ENCODE peak calls at places on chromosomes 1 and 21, in four cellular contexts. H, F, G and I are unnamed samples. For H3K27me3 and H3K79me2, the result is how much of the 10 kb centered on the place peaks cover.

GRCh38 chr1:51642739-51643142 is 25.8 kb downstream of the OSBPL9 start:
- DNase-seq in F (no peak), H (no peak), G (no peak), I (no peak)

GRCh38 chr1:21778405-21778727 is 4.6 kb downstream of the USP48 start:
- DNase-seq in F (peak), G (no peak), H (no peak), I (no peak)

GRCh38 chr1:58841455-58841854 is 57.6 kb upstream of the JUN start:
- DNase-seq in F (no peak), H (no peak), G (no peak), I (peak)

GRCh38 chr1:156624814-156625435 is 5.7 kb downstream of the HAPLN2 start:
- DNase-seq in H (no peak), G (no peak), F (no peak), I (peak)

GRCh38 chr1:151371340-151371739 is 1.2 kb downstream of the SELENBP1 start:
- DNase-seq in H (no peak), F (no peak), G (no peak), I (no peak)

GRCh38 chr1:3195966-3196515 is 127.0 kb downstream of the PRDM16 start:
- DNase-seq in G (no peak), F (no peak), H (no peak), I (no peak)

GRCh38 chr1:28417441-28418277 is 48.1 kb downstream of the PHACTR4 start:
- DNase-seq in F (no peak), H (no peak), G (no peak), I (no peak)

GRCh38 chr1:230107941-230108340 is 40.9 kb downstream of the GALNT2 start:
- DNase-seq in F (no peak), H (no peak), G (no peak), I (no peak)

GRCh38 chr1:21929951-21930615 is 7.0 kb downstream of the HSPG2 start:
- DNase-seq in F (no peak), H (no peak), G (no peak), I (no peak)

GRCh38 chr1:19324665-19324990 is 12.5 kb downstream of the SLC66A1 start:
- DNase-seq in H (no peak), F (no peak), G (no peak), I (no peak)

GRCh38 chr1:37877991-37878544 is 18.7 kb upstream of the MTF1 start:
- DNase-seq in G (no peak), F (no peak), H (no peak), I (no peak)

GRCh38 chr1:155086856-155087535 is 8.4 kb downstream of the EFNA3 start:
- DNase-seq in H (peak), F (no peak), G (no peak), I (peak)

GRCh38 chr1:13661539-13661938 is 38.4 kb upstream of the PRDM2 start:
- DNase-seq in F (no peak), H (no peak), G (no peak), I (no peak)

GRCh38 chr1:31509124-31510072 is 66.9 kb upstream of the TINAGL1 start:
- DNase-seq in F (peak), G (peak), H (no peak), I (no peak)

GRCh38 chr1:67572217-67572593 is 112.8 kb upstream of the GADD45A start:
- DNase-seq in F (no peak), G (no peak), H (no peak), I (no peak)

GRCh38 chr1:11188381-11188780 is 774 bp upstream of the ANGPTL7 start:
- DNase-seq in H (no peak), F (no peak), G (no peak), I (no peak)

GRCh38 chr1:178923512-178923911 is 52.6 kb upstream of the ANGPTL1 start:
- DNase-seq in H (no peak), G (no peak), F (peak), I (no peak)

GRCh38 chr1:105664495-105664894 is 1392.0 kb upstream of the PRMT6 start:
- DNase-seq in H (no peak), F (no peak), G (no peak), I (no peak)

GRCh38 chr1:37473431-37474050 is 839 bp upstream of the ZC3H12A start:
- DNase-seq in G (no peak), H (no peak), F (no peak), I (no peak)

GRCh38 chr1:30697977-30698376 is 25.4 kb downstream of the MATN1 start:
- DNase-seq in G (no peak), F (no peak), H (no peak), I (no peak)

GRCh38 chr1:56456426-56457101 is 122.8 kb downstream of the PLPP3 start:
- DNase-seq in F (peak), H (no peak), G (no peak), I (no peak)

GRCh38 chr1:117147856-117148588 is 26.5 kb upstream of the TRIM45 start:
- DNase-seq in H (no peak), F (no peak), G (no peak), I (no peak)

GRCh38 chr1:198203434-198203833 is 46.6 kb downstream of the NEK7 start:
- DNase-seq in G (no peak), F (no peak), H (no peak), I (peak)

GRCh38 chr1:43388021-43388575 is 1.5 kb downstream of the MED8 start:
- DNase-seq in F (no peak), H (no peak), G (no peak), I (no peak)

GRCh38 chr1:59199734-59200376 is 97.0 kb upstream of the FGGY start:
- DNase-seq in H (no peak), G (no peak), F (no peak), I (no peak)

GRCh38 chr1:33612877-33613487 is 140.5 kb downstream of the ZSCAN20 start:
- DNase-seq in F (peak), G (no peak), H (peak), I (peak)

GRCh38 chr1:26280333-26281042 is 602 bp downstream of the SH3BGRL3 start:
- DNase-seq in H (no peak), F (no peak), G (no peak), I (peak)

GRCh38 chr1:91501527-91501859 is 842 bp downstream of the CDC7 start:
- DNase-seq in G (no peak), F (no peak), H (no peak), I (peak)

GRCh38 chr1:225845633-225846259 is 35.8 kb downstream of the EPHX1 start:
- DNase-seq in F (peak), G (no peak), H (peak), I (peak)

GRCh38 chr1:212514782-212515181 is 82.1 kb downstream of the NENF start:
- DNase-seq in G (no peak), H (peak), F (no peak), I (peak)

GRCh38 chr1:886311-886710 is 37.4 kb upstream of the SAMD11 start:
- DNase-seq in F (no peak), H (no peak), G (no peak), I (no peak)

GRCh38 chr1:84960371-84960770 is 36.5 kb downstream of the MCOLN2 start:
- DNase-seq in G (no peak), H (no peak), F (peak), I (no peak)
- TF ChIP-seq CREB1 in G (no peak), H (no peak), F (no peak), I (no peak)

GRCh38 chr21:16216595-16216994 is 486.8 kb downstream of the USP25 start:
- DNase-seq in F (no peak), G (no peak), H (no peak), I (no peak)

GRCh38 chr21:16213518-16213917 is 483.7 kb downstream of the USP25 start:
- DNase-seq in G (no peak), H (no peak), F (no peak), I (no peak)

GRCh38 chr21:16215193-16215592 is 485.4 kb downstream of the USP25 start:
- DNase-seq in G (no peak), F (no peak), H (no peak), I (no peak)

GRCh38 chr21:16211339-16212303 is 481.8 kb downstream of the USP25 start:
- DNase-seq in H (no peak), F (no peak), G (no peak), I (no peak)
- H3K27me3 ChIP-seq in H (under half), F (under half), G (under half), I (under half)

GRCh38 chr1:184395370-184395769 is 8.5 kb downstream of the C1orf21 start:
- DNase-seq in G (no peak), F (no peak), H (no peak), I (no peak)
- H3K79me2 ChIP-seq in G (under half), F (under half), H (half or more), I (half or more)

GRCh38 chr21:44480200-44481065 is 25.1 kb downstream of the LRRC3 start:
- DNase-seq in F (no peak), H (no peak), G (no peak), I (no peak)
- TF ChIP-seq CREB1 in F (no peak), H (no peak), G (no peak), I (no peak)

GRCh38 chr21:45581322-45581712 is 39.1 kb upstream of the SLC19A1 start:
- DNase-seq in H (no peak), F (no peak), G (no peak), I (no peak)

GRCh38 chr21:45578811-45579381 is 36.7 kb upstream of the SLC19A1 start:
- DNase-seq in H (peak), F (no peak), G (no peak), I (no peak)

GRCh38 chr21:45579383-45580180 is 37.3 kb upstream of the SLC19A1 start:
- DNase-seq in F (no peak), H (peak), G (no peak), I (no peak)

GRCh38 chr21:45580576-45581321 is 38.5 kb upstream of the SLC19A1 start:
- DNase-seq in F (no peak), G (no peak), H (peak), I (no peak)

GRCh38 chr21:45580181-45580575 is 37.9 kb upstream of the SLC19A1 start:
- DNase-seq in F (no peak), H (peak), G (no peak), I (no peak)
- H3K27me3 ChIP-seq in F (under half), H (under half), G (under half), I (under half)

DNA sequence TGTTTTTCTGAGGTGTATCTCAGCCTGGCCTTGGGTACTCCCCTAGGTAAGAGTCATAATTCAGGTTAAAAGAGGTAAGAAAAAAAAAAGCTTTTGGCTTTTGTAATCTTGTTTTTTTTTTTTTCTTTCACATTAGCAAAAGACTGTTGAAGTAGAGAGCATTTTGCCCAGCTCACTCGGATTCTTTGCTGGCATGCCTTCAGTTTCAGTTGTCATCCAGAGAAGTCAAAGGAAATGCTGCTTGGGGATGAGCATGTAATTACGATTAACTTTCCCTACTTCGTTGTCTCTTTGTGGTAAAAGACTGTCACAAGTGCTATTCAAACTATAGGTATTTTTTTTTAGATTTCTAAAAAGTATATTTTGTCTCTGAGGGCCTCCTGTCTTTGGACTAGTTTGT is 6.3 kb downstream of the BACH1 start:
- DNase-seq in G (no peak), F (no peak), H (no peak), I (no peak)
- H3K79me2 ChIP-seq in G (half or more), F (half or more), H (half or more), I (half or more)